ENCODE peak calls at places on chromosomes 3 and 15, in nine cellular contexts. L, J, N, A, Y, T, W, O and V are unnamed samples.

GRCh38 chr3:136728918-136729317 is 23.3 kb downstream of the STAG1 start:
- DNase-seq in L (peak; percentile 38), J (no peak), N (peak; percentile 79), A (peak; percentile 67), Y (peak; percentile 85), T (peak; percentile 18), W (no peak), O (peak; percentile 96), V (no peak)

GRCh38 chr3:134250717-134251220 is at the start of gene RYK:
- DNase-seq in L (peak; percentile 85), J (peak; percentile 83), N (peak; percentile 78), A (peak; percentile 64), Y (peak; percentile 60), T (peak; percentile 89), W (peak; percentile 86), O (peak; percentile 85), V (peak; percentile 92)

GRCh38 chr3:55481918-55482495 is 5.1 kb downstream of the WNT5A start:
- DNase-seq in L (peak; percentile 50), J (no peak), N (no peak), A (peak; percentile 73), Y (peak; percentile 57), T (peak; percentile 57), W (no peak), O (peak; percentile 73), V (no peak)

GRCh38 chr3:140913728-140914127 is 27.9 kb upstream of the SLC25A36 start:
- DNase-seq in L (no peak), J (no peak), N (no peak), A (no peak), Y (no peak), T (no peak), W (no peak), O (no peak), V (no peak)

GRCh38 chr15:80615783-80616391 is 79.2 kb upstream of the ABHD17C start:
- DNase-seq in L (no peak), J (peak; percentile 87), N (peak; percentile 51), A (peak; percentile 66), Y (peak; percentile 39), T (peak; percentile 55), W (no peak), O (peak; percentile 89), V (peak; percentile 61)

GRCh38 chr3:183085634-183086390 is 13.5 kb downstream of the MCCC1 start:
- DNase-seq in L (peak; percentile 75), J (no peak), N (peak; percentile 2), A (peak; percentile 72), Y (peak; percentile 51), T (peak; percentile 19), W (peak; percentile 19), O (peak; percentile 26), V (no peak)

GRCh38 chr3:183650554-183650953 is 15.1 kb downstream of the KLHL24 start:
- DNase-seq in L (no peak), J (no peak), N (no peak), A (peak; percentile 78), Y (peak; percentile 92), T (no peak), W (no peak), O (no peak), V (no peak)

GRCh38 chr3:149576071-149576564 is 81.7 kb downstream of the WWTR1 start:
- DNase-seq in L (peak; percentile 62), J (peak; percentile 51), N (peak; percentile 99), A (peak; percentile 99), Y (peak; percentile 99), T (peak; percentile 59), W (no peak), O (peak; percentile 97), V (peak; percentile 91)

GRCh38 chr3:139127101-139127500 is 82.4 kb upstream of the PRR23C start:
- DNase-seq in L (no peak), J (no peak), N (peak; percentile 90), A (peak; percentile 82), Y (peak; percentile 58), T (no peak), W (no peak), O (peak; percentile 82), V (no peak)

GRCh38 chr3:197216169-197216860 is 82.1 kb downstream of the DLG1 start:
- DNase-seq in L (no peak), J (no peak), N (peak; percentile 12), A (peak; percentile 75), Y (peak; percentile 82), T (no peak), W (no peak), O (peak; percentile 50), V (no peak)

GRCh38 chr3:54858386-54858785 is 69.5 kb downstream of the LRTM1 start:
- DNase-seq in L (no peak), J (no peak), N (no peak), A (no peak), Y (no peak), T (no peak), W (no peak), O (no peak), V (no peak)

GRCh38 chr3:123708531-123708930 is 123.7 kb upstream of the HACD2 start:
- DNase-seq in L (no peak), J (no peak), N (no peak), A (no peak), Y (no peak), T (no peak), W (no peak), O (no peak), V (no peak)

GRCh38 chr3:123713211-123713610 is 128.4 kb upstream of the HACD2 start:
- DNase-seq in L (no peak), J (no peak), N (no peak), A (no peak), Y (no peak), T (no peak), W (no peak), O (no peak), V (no peak)

GRCh38 chr3:123712077-123712860 is 127.4 kb upstream of the HACD2 start:
- DNase-seq in L (peak; percentile 50), J (no peak), N (no peak), A (no peak), Y (no peak), T (no peak), W (no peak), O (no peak), V (no peak)

GRCh38 chr3:123706871-123707270 is 122.0 kb upstream of the HACD2 start:
- DNase-seq in L (no peak), J (no peak), N (no peak), A (peak; percentile 26), Y (peak; percentile 38), T (no peak), W (no peak), O (no peak), V (no peak)

DNA sequence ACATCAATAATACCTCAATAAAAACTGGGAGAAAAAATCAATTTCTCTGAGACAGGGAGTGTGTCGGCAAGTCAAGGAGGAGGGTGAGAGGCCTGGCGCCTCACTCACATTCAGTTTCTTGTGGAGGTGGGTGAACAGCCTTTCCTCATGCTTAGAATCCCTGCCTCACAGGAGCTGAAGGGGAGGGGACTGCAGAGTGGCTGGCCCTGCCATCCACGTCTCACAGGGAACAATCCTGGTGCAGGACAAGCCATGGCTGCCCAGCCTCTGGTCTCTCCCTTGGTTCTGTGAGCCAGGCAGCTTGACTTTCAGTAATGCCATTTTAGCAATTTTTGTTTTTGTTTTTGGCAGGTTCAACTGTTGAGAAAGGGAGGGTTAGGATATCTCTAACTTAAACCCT is 126.5 kb upstream of the HACD2 start:
- DNase-seq in L (no peak), J (no peak), N (no peak), A (no peak), Y (no peak), T (no peak), W (no peak), O (no peak), V (no peak)
- H4K20me1 ChIP-seq in L (no peaks in the 10 kb centered on the region), J (no peaks in the 10 kb centered on the region), N (no peaks in the 10 kb centered on the region), A (no peaks in the 10 kb centered on the region), Y (no peaks in the 10 kb centered on the region), T (no peaks in the 10 kb centered on the region), W (no peaks in the 10 kb centered on the region), O (no peaks in the 10 kb centered on the region), V (no peaks in the 10 kb centered on the region)

DNA sequence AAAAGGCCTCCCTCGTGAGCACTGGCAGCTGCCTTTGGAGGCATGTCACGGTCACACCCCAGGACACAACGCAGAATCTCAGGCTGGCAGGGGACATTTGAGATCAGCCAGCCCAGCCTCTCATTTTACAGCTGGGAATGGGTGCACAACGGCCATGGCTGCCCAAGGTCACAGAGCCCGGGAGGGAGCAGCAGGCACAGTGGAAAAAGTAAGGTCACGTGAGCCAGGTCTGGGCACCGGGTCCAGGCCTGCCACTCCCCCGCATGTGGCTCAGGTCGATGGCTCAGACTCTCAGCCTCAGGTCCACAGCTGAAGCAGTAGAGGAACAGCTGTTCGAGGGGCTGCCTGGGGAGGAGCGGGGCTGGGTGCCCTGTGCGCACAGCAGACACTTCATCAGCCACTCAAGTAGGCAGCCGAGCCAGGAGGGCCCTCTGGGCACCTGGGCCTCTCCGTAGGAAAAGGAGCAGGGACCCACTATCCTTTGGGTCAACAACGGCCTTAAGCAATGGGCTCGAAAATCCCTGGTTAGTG is 260.6 kb downstream of the GOLGA6L6 start:
- DNase-seq in L (no peak), J (no peak), N (no peak), A (no peak), Y (no peak), T (no peak), W (no peak), O (no peak), V (no peak)
- H3K9me3 ChIP-seq in L (peaks cover 93% of the 10 kb centered on the region), J (peaks cover 13% of the 10 kb centered on the region), N (peaks cover 29% of the 10 kb centered on the region), A (peaks cover 56% of the 10 kb centered on the region), Y (peaks cover 41% of the 10 kb centered on the region), T (peaks cover 39% of the 10 kb centered on the region), W (peaks cover 6% of the 10 kb centered on the region), O (no peaks in the 10 kb centered on the region), V (no peaks in the 10 kb centered on the region)

GRCh38 chr15:71680079-71680461 is 130.3 kb upstream of the NR2E3 start:
- DNase-seq in L (no peak), J (no peak), N (no peak), A (no peak), Y (no peak), T (no peak), W (no peak), O (no peak), V (peak; percentile 39)

GRCh38 chr15:71677352-71677751 is 133.0 kb upstream of the NR2E3 start:
- DNase-seq in L (no peak), J (no peak), N (no peak), A (no peak), Y (no peak), T (no peak), W (no peak), O (no peak), V (no peak)

GRCh38 chr15:71678191-71678590 is 132.2 kb upstream of the NR2E3 start:
- DNase-seq in L (no peak), J (no peak), N (no peak), A (no peak), Y (no peak), T (no peak), W (no peak), O (peak; percentile 33), V (no peak)

GRCh38 chr15:71677766-71678165 is 132.6 kb upstream of the NR2E3 start:
- DNase-seq in L (no peak), J (no peak), N (no peak), A (no peak), Y (no peak), T (no peak), W (no peak), O (no peak), V (no peak)

GRCh38 chr15:71679223-71680078 is 130.9 kb upstream of the NR2E3 start:
- DNase-seq in L (no peak), J (peak; percentile 40), N (no peak), A (peak; percentile 83), Y (peak; percentile 59), T (no peak), W (no peak), O (peak; percentile 67), V (no peak)
- H2AFZ ChIP-seq in L (no peak overlapping the region), J (no peak overlapping the region), N (no peak overlapping the region), A (peak overlapping the region; percentile 55), Y (no peak overlapping the region), T (no peak overlapping the region), W (no peak overlapping the region), O (no peak overlapping the region), V (no peak overlapping the region)

GRCh38 chr3:101849714-101850326 is 506 bp downstream of the NFKBIZ start:
- DNase-seq in L (peak; percentile 45), J (no peak), N (no peak), A (no peak), Y (no peak), T (no peak), W (peak; percentile 81), O (peak; percentile 66), V (peak; percentile 52)
- H4K20me1 ChIP-seq in L (no peaks in the 10 kb centered on the region), J (peaks cover 49% of the 10 kb centered on the region), N (no peaks in the 10 kb centered on the region), A (peaks cover 49% of the 10 kb centered on the region), Y (peaks cover 52% of the 10 kb centered on the region), T (peaks cover 44% of the 10 kb centered on the region), W (peaks cover 14% of the 10 kb centered on the region), O (peaks cover 13% of the 10 kb centered on the region), V (peaks cover 10% of the 10 kb centered on the region)